ENCODE peak calls at places on chromosome 5, in seven cellular contexts. N, Z, L, J, M, U and K are unnamed samples. For H3K27me3, the result is how much of the 10 kb centered on the place peaks cover.

GRCh38 chr5:10202089-10202753 is 47.5 kb downstream of the ATPSCKMT start:
- DNase-seq in M (no peak), U (no peak), Z (no peak), N (no peak), L (no peak), J (no peak), K (no peak)

GRCh38 chr5:27473300-27474053 is 435.1 kb upstream of the CDH9 start:
- DNase-seq in J (no peak), M (no peak), N (no peak), U (no peak), L (no peak), Z (no peak), K (no peak)

GRCh38 chr5:145936401-145937131 is at the start of gene SH3RF2:
- DNase-seq in L (peak), Z (peak), U (peak), J (peak), N (peak), M (peak), K (peak)

GRCh38 chr5:13278148-13278547 is 666.3 kb downstream of the DNAH5 start:
- DNase-seq in N (no peak), Z (no peak), M (no peak), L (no peak), U (no peak), J (no peak), K (no peak)

GRCh38 chr5:59786271-59786805 is 107.2 kb downstream of the PDE4D start:
- DNase-seq in L (no peak), J (peak), M (no peak), U (no peak), N (peak), Z (no peak), K (no peak)

GRCh38 chr5:72920690-72921089 is 35.2 kb upstream of the FCHO2 start:
- DNase-seq in L (no peak), M (no peak), U (no peak), Z (peak), N (peak), J (no peak), K (no peak)

GRCh38 chr5:138334867-138335447 is 3.1 kb upstream of the FAM53C start:
- DNase-seq in J (no peak), U (no peak), N (peak), Z (no peak), M (no peak), L (peak), K (no peak)

GRCh38 chr5:152532714-152533113 is 127.6 kb upstream of the NMUR2 start:
- DNase-seq in N (peak), U (no peak), M (no peak), L (no peak), Z (peak), J (no peak), K (no peak)

GRCh38 chr5:71907001-71907564 is 188.0 kb downstream of the CARTPT start:
- DNase-seq in N (no peak), J (no peak), Z (no peak), L (no peak), U (peak), M (no peak), K (no peak)

GRCh38 chr5:149280124-149280523 is 8.5 kb downstream of the AFAP1L1 start:
- DNase-seq in Z (no peak), J (no peak), M (no peak), N (no peak), U (no peak), L (no peak), K (no peak)

GRCh38 chr5:14062178-14062577 is 81.0 kb upstream of the TRIO start:
- DNase-seq in U (no peak), Z (no peak), J (no peak), N (no peak), L (no peak), M (no peak), K (no peak)

GRCh38 chr5:135589152-135589551 is 10.4 kb upstream of the CXCL14 start:
- DNase-seq in M (no peak), U (no peak), N (no peak), L (no peak), Z (no peak), J (no peak), K (no peak)

GRCh38 chr5:112703866-112704820 is 33.5 kb upstream of the APC start:
- DNase-seq in L (peak), Z (no peak), J (no peak), N (peak), U (no peak), M (no peak), K (no peak)

GRCh38 chr5:56290378-56291057 is 57.4 kb upstream of the ANKRD55 start:
- DNase-seq in M (no peak), U (no peak), J (no peak), L (no peak), Z (no peak), N (no peak), K (no peak)

GRCh38 chr5:173611706-173612105 is 4.7 kb downstream of the BOD1 start:
- DNase-seq in Z (no peak), U (no peak), N (no peak), M (no peak), L (no peak), J (no peak), K (no peak)

GRCh38 chr5:54412913-54413312 is 42.6 kb upstream of the HSPB3 start:
- DNase-seq in J (no peak), U (no peak), L (no peak), Z (no peak), N (no peak), M (no peak), K (no peak)

GRCh38 chr5:39376293-39376714 is 12.0 kb upstream of the C9 start:
- DNase-seq in J (no peak), Z (peak), N (peak), U (peak), L (peak), M (no peak), K (peak)
- TF ChIP-seq CTCF in J (peak), Z (peak), N (peak), U (no peak), L (peak), M (peak), K (peak)

GRCh38 chr5:42951169-42951846 is 88.8 kb downstream of the ANXA2R start:
- DNase-seq in M (peak), U (peak), N (peak), L (peak), Z (no peak), J (no peak), K (peak)
- TF ChIP-seq POLR2A in M (no peak), U (no peak), N (no peak), L (no peak), Z (no peak), J (no peak), K (peak)

DNA sequence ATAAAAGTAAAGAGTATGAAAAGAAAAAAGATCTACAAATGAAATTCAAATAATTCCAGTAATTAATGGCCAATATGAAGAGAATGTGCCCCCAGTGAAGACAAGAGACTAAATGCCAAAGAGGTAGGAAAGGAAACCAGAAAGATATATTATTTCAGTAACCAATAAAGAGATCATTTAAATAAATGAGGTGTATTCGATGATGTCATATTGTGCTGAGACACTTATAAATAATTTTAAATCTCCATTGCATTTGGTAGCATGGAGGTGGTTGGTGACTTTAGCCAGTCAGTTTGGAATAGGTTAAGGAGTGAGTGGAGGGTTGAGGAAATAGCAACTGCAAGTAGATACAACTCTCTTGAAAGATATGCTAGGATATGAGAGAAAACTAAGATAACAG is 417.7 kb upstream of the PTGER4 start:
- DNase-seq in Z (no peak), J (no peak), N (no peak), L (no peak), U (no peak), M (no peak), K (no peak)
- H3K27me3 ChIP-seq in Z (under half), J (under half), N (under half), L (under half), U (under half), M (under half), K (under half)

GRCh38 chr5:170791325-170791954 is 7.9 kb downstream of the GABRP start:
- DNase-seq in L (peak), J (peak), M (peak), U (peak), N (peak), Z (peak), K (peak)
- TF ChIP-seq CTCF in L (peak), J (peak), M (peak), U (peak), N (peak), Z (peak), K (peak)

GRCh38 chr5:131634996-131635754 is at the start of gene RAPGEF6:
- DNase-seq in U (peak), J (peak), N (peak), L (peak), M (peak), Z (peak), K (peak)
- TF ChIP-seq POLR2A in U (peak), J (peak), N (peak), L (peak), M (peak), Z (no peak), K (peak)